ENCODE peak calls at places on chromosomes 5 and 9, in four cellular contexts. I is T-helper 1 cell; G is fibroblast of the aortic adventitia; R is naive thymus-derived CD4-positive, alpha-beta T cell. F is an unnamed sample.

GRCh38 chr5:140108093-140109049 is 5.5 kb upstream of the PURA start:
- DNase-seq in I (no peak), R (no peak), G (no peak), F (no peak)

GRCh38 chr5:144142030-144142825 is 28.2 kb downstream of the YIPF5 start:
- DNase-seq in G (peak), R (peak), I (peak), F (peak)

GRCh38 chr9:107243757-107244156 is 39.3 kb upstream of the RAD23B start:
- DNase-seq in G (peak), R (no peak), I (peak), F (no peak)

GRCh38 chr9:14322211-14323082 is 8.5 kb upstream of the NFIB start:
- DNase-seq in R (peak), I (peak), G (peak), F (peak)

GRCh38 chr9:35027361-35027760 is 37.8 kb downstream of the DNAJB5 start:
- DNase-seq in R (no peak), I (no peak), G (no peak), F (no peak)

GRCh38 chr5:143217065-143217803 is 186.3 kb downstream of the NR3C1 start:
- DNase-seq in R (no peak), I (peak), G (peak), F (no peak)

GRCh38 chr5:96320797-96321196 is 112.3 kb downstream of the PCSK1 start:
- DNase-seq in I (no peak), R (no peak), G (no peak), F (no peak)

GRCh38 chr9:129682381-129682780 is 16.9 kb downstream of the PRRX2 start:
- DNase-seq in G (no peak), I (no peak), R (no peak), F (no peak)

GRCh38 chr5:66666778-66667177 is 70.6 kb downstream of the MAST4 start:
- DNase-seq in I (no peak), R (no peak), G (no peak), F (no peak)

GRCh38 chr9:116157436-116158138 is 4.0 kb downstream of the PAPPA start:
- DNase-seq in I (no peak), R (no peak), G (peak), F (peak)

GRCh38 chr5:1644810-1645571 is 121.2 kb upstream of the LPCAT1 start:
- DNase-seq in I (peak), G (peak), R (peak), F (peak)